ENCODE peak calls at places on chromosomes 4 and X, in eight cellular contexts. H, M, N, Y, P, A, O and Z are unnamed samples.

GRCh38 chr4:88054909-88055308 is 47.5 kb downstream of the PKD2 start:
- DNase-seq in M (peak), N (no peak), Y (peak), O (no peak), H (no peak), P (peak), A (peak), Z (peak)

GRCh38 chrX:47562615-47563243 is 1.7 kb downstream of the ARAF start:
- DNase-seq in M (peak), O (peak), H (no peak), P (no peak), A (peak), Y (no peak), N (no peak), Z (no peak)

GRCh38 chr4:2394544-2394943 is 23.9 kb downstream of the ZFYVE28 start:
- DNase-seq in H (no peak), P (no peak), N (no peak), A (no peak), O (no peak), M (no peak), Y (no peak), Z (no peak)

GRCh38 chr4:3217771-3218170 is 31.2 kb upstream of the MSANTD1 start:
- DNase-seq in Y (no peak), H (no peak), O (peak), M (no peak), A (no peak), N (no peak), P (no peak), Z (no peak)

GRCh38 chrX:39475372-39475771 is 622.4 kb downstream of the BCOR start:
- DNase-seq in M (no peak), O (no peak), N (no peak), H (no peak), A (no peak), P (no peak), Y (peak), Z (no peak)

GRCh38 chr4:100803751-100804150 is 285.9 kb upstream of the EMCN start:
- DNase-seq in O (no peak), P (no peak), A (no peak), Y (no peak), H (no peak), M (no peak), N (no peak), Z (no peak)

GRCh38 chr4:139761461-139761860 is 95.8 kb downstream of the MGST2 start:
- DNase-seq in H (no peak), O (no peak), P (peak), A (peak), Y (no peak), M (no peak), N (no peak), Z (no peak)

GRCh38 chr4:74123065-74123728 is 24.2 kb upstream of the CXCL2 start:
- DNase-seq in Y (no peak), H (no peak), O (no peak), M (no peak), P (no peak), N (no peak), A (peak), Z (peak)

GRCh38 chrX:119482497-119483480 is 14.5 kb downstream of the SLC25A5 start:
- DNase-seq in A (peak), N (peak), M (peak), O (peak), Y (peak), P (peak), H (peak), Z (peak)

GRCh38 chr4:17033256-17034245 is 135.1 kb upstream of the LDB2 start:
- DNase-seq in A (no peak), O (no peak), Y (no peak), M (no peak), H (no peak), N (no peak), P (no peak), Z (no peak)

GRCh38 chrX:63920875-63921274 is 135.9 kb upstream of the ARHGEF9 start:
- DNase-seq in P (no peak), O (no peak), H (peak), A (no peak), N (no peak), Y (no peak), M (no peak), Z (no peak)

GRCh38 chrX:147848009-147848408 is 63.7 kb upstream of the FMR1 start:
- DNase-seq in P (no peak), N (no peak), Y (no peak), M (no peak), A (no peak), H (no peak), O (no peak), Z (peak)

GRCh38 chr4:67393699-67394281 is 151.5 kb downstream of the CENPC start:
- DNase-seq in O (no peak), H (no peak), A (peak), N (no peak), P (peak), Y (peak), M (peak), Z (peak)

GRCh38 chr4:73019462-73020047 is 50.0 kb downstream of the COX18 start:
- DNase-seq in O (no peak), Y (peak), P (peak), A (peak), N (no peak), M (peak), H (no peak), Z (peak)

GRCh38 chrX:93649381-93649780 is 24.0 kb downstream of the NAP1L3 start:
- DNase-seq in P (no peak), M (no peak), H (no peak), O (no peak), N (no peak), A (no peak), Y (no peak), Z (no peak)

GRCh38 chr4:79852305-79852730 is 220.7 kb downstream of the ANTXR2 start:
- DNase-seq in Y (no peak), A (peak), H (peak), N (no peak), M (no peak), O (peak), P (no peak), Z (peak)

GRCh38 chr4:159043861-159044260 is 59.0 kb upstream of the RAPGEF2 start:
- DNase-seq in Y (no peak), H (no peak), A (no peak), M (no peak), O (no peak), P (no peak), N (no peak), Z (no peak)

GRCh38 chrX:150080497-150080896 is 142.2 kb upstream of the EOLA2 start:
- DNase-seq in Y (no peak), H (no peak), P (no peak), N (no peak), M (no peak), O (no peak), A (no peak), Z (no peak)

GRCh38 chr4:40976343-40976742 is 226.6 kb downstream of the NSUN7 start:
- DNase-seq in A (peak), O (no peak), H (no peak), N (no peak), P (peak), M (peak), Y (peak), Z (peak)

GRCh38 chrX:119186194-119186593 is 49.9 kb upstream of the PGRMC1 start:
- DNase-seq in N (no peak), P (no peak), H (no peak), O (no peak), M (no peak), A (no peak), Y (no peak), Z (no peak)

GRCh38 chrX:150205011-150205410 is 158.1 kb upstream of the MAMLD1 start:
- DNase-seq in Y (no peak), H (no peak), A (peak), N (no peak), M (no peak), O (no peak), P (no peak), Z (no peak)

GRCh38 chr4:150826302-150826701 is 188.8 kb downstream of the LRBA start:
- DNase-seq in Y (no peak), O (no peak), H (no peak), A (no peak), N (no peak), M (no peak), P (no peak), Z (peak)

GRCh38 chr4:143360838-143361237 is 24.2 kb downstream of the GAB1 start:
- DNase-seq in M (no peak), O (no peak), Y (no peak), P (no peak), N (no peak), H (no peak), A (no peak), Z (no peak)

GRCh38 chr4:2288051-2288541 is 26.2 kb upstream of the MXD4 start:
- DNase-seq in M (no peak), Y (no peak), P (no peak), A (no peak), H (no peak), N (no peak), O (peak), Z (no peak)

GRCh38 chrX:39152106-39152649 is 350.9 kb downstream of the MID1IP1 start:
- DNase-seq in M (peak), N (no peak), H (no peak), Y (peak), P (no peak), A (peak), O (no peak), Z (peak)

GRCh38 chr4:7403001-7403400 is 31.7 kb downstream of the PSAPL1 start:
- DNase-seq in H (peak), P (peak), A (no peak), M (no peak), Y (no peak), N (no peak), O (no peak), Z (no peak)

GRCh38 chr4:187020681-187021080 is 297.0 kb upstream of the FAT1 start:
- DNase-seq in Y (no peak), M (no peak), N (no peak), H (no peak), P (no peak), O (no peak), A (no peak), Z (no peak)